ENCODE peak calls at places on chromosomes 13 and 19, in seven cellular contexts. D, Z, T, X, K, S and Q are unnamed samples.

GRCh38 chr19:56162258-56162657 is 13.6 kb upstream of the GALP start:
- DNase-seq in D (peak; percentile 19), Z (peak; percentile 60), T (no peak), X (no peak), K (no peak), S (no peak), Q (no peak)

GRCh38 chr13:52455677-52456041 is 381 bp downstream of the CKAP2 start:
- DNase-seq in D (peak; percentile 70), Z (peak; percentile 81), T (peak; percentile 53), X (peak; percentile 43), K (peak; percentile 83), S (peak; percentile 86), Q (no peak)

GRCh38 chr19:35533201-35533821 is at the start of gene GAPDHS:
- DNase-seq in D (no peak), Z (no peak), T (no peak), X (no peak), K (peak; percentile 65), S (no peak), Q (no peak)

GRCh38 chr13:98480915-98481510 is 95.9 kb downstream of the STK24 start:
- DNase-seq in D (no peak), Z (no peak), T (no peak), X (no peak), K (no peak), S (no peak), Q (no peak)

GRCh38 chr19:2083174-2083854 is 12.8 kb downstream of the MOB3A start:
- DNase-seq in D (no peak), Z (no peak), T (peak; percentile 54), X (no peak), K (no peak), S (no peak), Q (no peak)

GRCh38 chr19:16293133-16294085 is 31.2 kb upstream of the KLF2 start:
- DNase-seq in D (peak; percentile 85), Z (no peak), T (no peak), X (peak; percentile 92), K (peak; percentile 89), S (no peak), Q (no peak)

GRCh38 chr19:42037649-42038048 is 32.4 kb downstream of the GRIK5 start:
- DNase-seq in D (no peak), Z (no peak), T (no peak), X (no peak), K (no peak), S (no peak), Q (no peak)

GRCh38 chr19:35404879-35405622 is 34.2 kb downstream of the GPR42 start:
- DNase-seq in D (peak; percentile 3), Z (peak; percentile 83), T (no peak), X (peak; percentile 67), K (peak; percentile 78), S (no peak), Q (peak; percentile 95)

GRCh38 chr19:4816388-4817165 is 14.9 kb downstream of the TICAM1 start:
- DNase-seq in D (no peak), Z (no peak), T (no peak), X (no peak), K (no peak), S (no peak), Q (no peak)

GRCh38 chr19:49439841-49440240 is 1.5 kb downstream of the SLC17A7 start:
- DNase-seq in D (no peak), Z (peak; percentile 18), T (no peak), X (no peak), K (no peak), S (no peak), Q (no peak)

GRCh38 chr13:71033026-71033425 is 834.0 kb downstream of the DACH1 start:
- DNase-seq in D (no peak), Z (no peak), T (no peak), X (no peak), K (no peak), S (no peak), Q (no peak)

GRCh38 chr13:109781384-109782065 is 4.9 kb downstream of the IRS2 start:
- DNase-seq in D (peak; percentile 30), Z (no peak), T (no peak), X (peak; percentile 58), K (no peak), S (no peak), Q (no peak)

GRCh38 chr19:35362261-35363000 is 4.2 kb downstream of the FFAR3 start:
- DNase-seq in D (no peak), Z (no peak), T (no peak), X (no peak), K (no peak), S (no peak), Q (no peak)

GRCh38 chr19:40921005-40921897 is 39.2 kb upstream of the CYP2A7 start:
- DNase-seq in D (no peak), Z (no peak), T (no peak), X (peak; percentile 99), K (no peak), S (no peak), Q (no peak)

GRCh38 chr19:17289489-17289888 is 7.8 kb downstream of the ANKLE1 start:
- DNase-seq in D (peak; percentile 89), Z (peak; percentile 79), T (no peak), X (peak; percentile 31), K (peak; percentile 95), S (peak; percentile 91), Q (no peak)

GRCh38 chr13:109476001-109476400 is 310.4 kb downstream of the IRS2 start:
- DNase-seq in D (no peak), Z (no peak), T (no peak), X (no peak), K (no peak), S (no peak), Q (no peak)